ENCODE peak calls at places on chromosomes 2 and 18, in four cellular contexts. T, E, A and Q are unnamed samples.

GRCh38 chr18:3624818-3625716 is 175.1 kb downstream of the TGIF1 start:
- DNase-seq in T (peak), E (peak), A (no peak), Q (peak)

GRCh38 chr2:54838585-54839035 is 115.1 kb downstream of the EML6 start:
- DNase-seq in T (peak), E (peak), A (peak), Q (peak)

GRCh38 chr18:66749030-66749429 is 145.1 kb upstream of the CDH19 start:
- DNase-seq in T (no peak), E (no peak), A (no peak), Q (no peak)

GRCh38 chr2:42804338-42804737 is 12.0 kb upstream of the HAAO start:
- DNase-seq in T (no peak), E (no peak), A (no peak), Q (no peak)

GRCh38 chr2:157172239-157172638 is 85.3 kb upstream of the GALNT5 start:
- DNase-seq in T (peak), E (no peak), A (no peak), Q (no peak)

GRCh38 chr18:13388586-13389490 is 170.3 kb downstream of the LDLRAD4 start:
- DNase-seq in T (no peak), E (no peak), A (no peak), Q (peak)

GRCh38 chr2:239745386-239745785 is 279.8 kb downstream of the NDUFA10 start:
- DNase-seq in T (no peak), E (no peak), A (no peak), Q (no peak)

GRCh38 chr2:45909677-45910191 is 258.3 kb downstream of the PRKCE start:
- DNase-seq in T (no peak), E (no peak), A (no peak), Q (no peak)

GRCh38 chr2:127080226-127080940 is 26.6 kb downstream of the BIN1 start:
- DNase-seq in T (no peak), E (peak), A (no peak), Q (peak)